ENCODE peak calls at places on chromosomes 16 and 17, in five cellular contexts. T, X, H, Q and I are unnamed samples.

GRCh38 chr16:55120408-55120807 is 189.7 kb downstream of the IRX5 start:
- DNase-seq in H (no peak), Q (no peak), T (no peak), X (no peak), I (no peak)

GRCh38 chr17:38922538-38923291 is 2.7 kb upstream of the LASP1NB start:
- DNase-seq in H (peak), T (peak), Q (peak), X (no peak), I (no peak)

GRCh38 chr16:88002211-88002610 is 51.0 kb downstream of the BANP start:
- DNase-seq in T (no peak), Q (no peak), H (no peak), X (no peak), I (no peak)

GRCh38 chr16:83717814-83718213 is 90.0 kb upstream of the HSBP1 start:
- DNase-seq in Q (no peak), H (peak), T (no peak), X (no peak), I (no peak)

GRCh38 chr16:54690710-54691109 is 240.0 kb upstream of the IRX5 start:
- DNase-seq in H (no peak), Q (no peak), X (no peak), T (no peak), I (no peak)

GRCh38 chr17:80991645-80992076 is at the start of gene CHMP6:
- DNase-seq in H (peak), T (peak), X (peak), Q (no peak), I (no peak)

GRCh38 chr17:38509008-38509771 is 80.9 kb downstream of the ARHGAP23 start:
- DNase-seq in H (peak), X (peak), T (peak), Q (peak), I (no peak)

GRCh38 chr16:82345318-82345717 is 175.3 kb upstream of the MPHOSPH6 start:
- DNase-seq in T (no peak), H (no peak), Q (no peak), X (no peak), I (no peak)

GRCh38 chr16:3198334-3199072 is 10.5 kb downstream of the OR1F1 start:
- DNase-seq in T (no peak), H (no peak), X (no peak), Q (no peak), I (no peak)

DNA sequence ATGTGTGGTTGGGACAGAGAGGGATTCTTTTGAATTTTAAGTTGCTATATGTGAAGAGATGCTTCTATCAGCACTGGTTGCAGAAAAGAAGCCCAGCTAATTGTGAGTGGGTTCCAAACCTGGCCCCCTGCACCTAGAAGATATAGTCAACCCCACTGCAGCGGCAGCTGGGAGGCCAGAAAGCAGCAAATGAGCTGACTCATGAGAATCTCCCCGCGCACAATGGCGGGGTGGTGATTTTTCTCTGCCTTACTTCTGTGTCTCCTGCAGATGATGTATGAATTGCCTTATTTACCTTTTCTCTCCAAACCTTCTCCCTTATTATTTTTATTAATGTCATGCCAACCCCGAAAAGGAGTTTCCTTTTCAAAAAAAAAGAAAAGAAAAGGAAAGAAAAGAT is 89.7 kb downstream of the MAF start:
- DNase-seq in X (no peak), H (no peak), Q (no peak), T (no peak), I (no peak)
- TF ChIP-seq CTCF in X (no peak), H (no peak), Q (no peak), T (no peak), I (no peak)

DNA sequence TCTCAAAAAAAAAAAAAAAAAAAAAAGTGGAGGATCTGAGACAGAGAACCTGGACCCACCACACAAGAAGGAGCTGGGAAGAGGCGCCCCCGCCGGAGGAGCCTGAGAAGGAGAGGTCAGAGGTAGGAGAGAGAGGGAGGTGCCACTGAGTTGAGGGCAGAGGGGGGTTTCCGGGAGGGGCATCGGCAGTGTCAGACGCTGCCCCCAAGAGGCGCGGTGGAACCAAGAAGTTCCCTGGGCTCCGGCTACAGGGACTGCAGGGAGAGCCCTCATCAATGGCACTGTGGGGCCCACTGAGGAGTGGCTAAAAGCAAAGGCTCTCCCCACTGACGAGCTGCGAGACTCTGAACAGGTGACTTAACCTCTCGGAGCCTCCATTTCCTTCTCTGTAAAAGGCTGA is 4.2 kb downstream of the CCDC42 start:
- DNase-seq in H (no peak), T (no peak), X (no peak), Q (no peak), I (no peak)
- TF ChIP-seq CTCF in H (no peak), T (no peak), X (no peak), Q (no peak), I (no peak)

GRCh38 chr16:66278604-66279262 is 87.8 kb upstream of the CDH5 start:
- DNase-seq in Q (no peak), H (no peak), X (no peak), T (no peak), I (no peak)
- TF ChIP-seq CTCF in Q (peak), H (no peak), X (no peak), T (no peak), I (no peak)

GRCh38 chr16:7646831-7647230 is 314.2 kb downstream of the RBFOX1 start:
- DNase-seq in X (no peak), H (no peak), T (no peak), Q (no peak), I (no peak)
- TF ChIP-seq CTCF in X (no peak), H (no peak), T (no peak), Q (no peak), I (no peak)

GRCh38 chr17:47844814-47845453 is 3.9 kb upstream of the SCRN2 start:
- DNase-seq in H (no peak), X (no peak), Q (no peak), T (no peak), I (no peak)
- TF ChIP-seq CTCF in H (peak), X (peak), Q (peak), T (no peak), I (peak)

DNA sequence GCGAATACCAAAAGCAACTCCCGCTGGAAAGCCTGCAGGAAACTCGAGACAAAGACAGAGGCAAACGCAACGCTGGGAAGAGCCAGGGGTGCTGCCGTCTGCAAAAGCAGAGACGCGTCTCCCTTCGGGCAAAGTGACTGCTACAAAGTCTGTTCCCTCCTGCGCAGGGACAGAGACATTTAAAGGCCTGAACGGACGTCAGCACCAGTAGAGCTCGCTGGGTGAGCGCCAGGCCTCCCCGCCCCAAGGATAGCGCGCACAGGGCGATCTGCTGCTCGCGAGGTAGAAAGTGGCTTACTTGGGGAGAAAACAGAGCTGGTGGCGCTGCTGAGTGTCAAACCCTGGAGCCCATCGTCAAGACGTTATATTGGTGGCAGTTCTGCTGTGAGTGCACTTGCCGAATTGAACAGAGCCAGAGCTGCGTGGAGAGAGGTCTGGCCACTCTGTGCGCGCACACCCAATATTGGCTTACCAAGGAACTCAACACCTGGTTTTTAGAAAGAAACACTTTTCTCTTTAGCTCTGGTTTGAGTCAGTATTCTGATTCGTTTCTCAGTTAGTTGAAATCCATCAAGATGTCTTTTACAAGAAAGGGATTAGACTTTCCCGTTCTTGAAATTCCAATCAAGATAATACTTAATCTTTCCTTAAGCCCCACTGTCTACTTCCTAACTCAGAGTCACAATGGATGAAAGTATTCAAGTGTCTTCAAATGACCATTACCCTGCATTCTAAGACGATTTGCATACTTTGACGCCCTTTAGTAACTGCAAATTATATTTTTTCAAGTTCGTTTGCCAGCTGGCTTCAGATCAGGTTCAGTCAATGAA is 190.1 kb downstream of the USP22 start:
- DNase-seq in H (peak), T (peak), X (no peak), Q (peak), I (no peak)
- TF ChIP-seq CTCF in H (no peak), T (no peak), X (no peak), Q (peak), I (no peak)

DNA sequence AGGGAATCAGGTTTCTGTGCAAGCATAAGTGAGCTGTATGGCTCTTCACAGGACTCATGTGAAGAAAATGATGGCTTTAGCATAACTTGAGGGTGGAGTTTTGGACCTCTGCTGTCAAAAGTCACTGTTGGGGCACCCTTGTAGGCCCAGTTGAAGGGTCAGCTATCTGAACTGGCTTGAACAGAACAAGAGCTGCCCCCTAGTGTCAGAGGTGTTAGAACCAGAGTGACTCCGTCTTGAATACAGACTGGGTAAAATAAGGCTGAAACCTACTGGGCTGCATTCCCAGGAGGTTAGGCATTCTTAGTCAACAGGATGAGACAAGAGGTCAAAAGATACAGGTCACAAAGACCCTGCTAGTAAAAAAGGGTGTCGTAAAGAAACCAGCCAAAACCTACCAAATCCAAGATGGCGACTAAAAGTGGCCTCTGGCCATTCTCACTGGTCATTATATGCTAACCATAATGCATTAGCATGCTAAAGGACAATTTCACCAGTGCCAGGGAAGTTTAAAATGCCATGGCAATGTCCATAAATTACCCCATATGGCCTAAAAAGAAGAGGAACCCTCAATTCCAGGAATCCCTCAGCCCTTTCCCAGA is 484.0 kb upstream of the ERCC4 start:
- DNase-seq in Q (no peak), H (no peak), X (no peak), T (no peak), I (no peak)
- TF ChIP-seq CTCF in Q (peak), H (no peak), X (no peak), T (no peak), I (no peak)

DNA sequence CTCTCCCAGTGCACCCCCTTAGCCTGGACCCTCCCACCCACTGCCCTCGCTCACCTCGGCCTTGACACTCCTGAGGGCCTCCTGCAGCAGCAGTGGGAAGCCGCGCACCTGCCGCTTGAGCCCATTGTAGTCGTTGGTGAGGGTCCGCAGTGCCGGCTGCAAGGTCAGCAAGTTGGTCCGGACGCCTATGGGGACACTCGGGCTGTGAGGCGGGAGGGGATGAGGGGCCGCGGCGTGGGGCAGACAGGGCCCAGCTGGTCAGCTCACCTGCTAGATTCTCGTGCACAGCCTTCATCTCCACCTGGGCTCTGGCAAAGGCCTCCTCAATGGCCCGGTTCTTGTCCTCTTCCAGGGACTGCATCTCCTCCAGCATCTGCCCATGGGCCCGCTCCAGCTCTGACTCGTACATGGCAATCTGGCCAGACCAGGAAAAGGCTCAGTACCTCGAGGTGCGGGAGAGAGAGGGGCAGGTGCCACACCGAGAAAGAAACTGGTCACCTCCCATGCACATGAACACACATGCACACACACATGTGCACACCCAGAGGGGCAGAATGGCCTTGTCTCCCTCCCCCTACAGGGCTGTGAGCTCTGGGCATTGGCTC is 32.6 kb downstream of the KIFC3 start:
- DNase-seq in Q (no peak), X (no peak), T (no peak), H (no peak), I (no peak)
- TF ChIP-seq CTCF in Q (no peak), X (no peak), T (no peak), H (no peak), I (no peak)

DNA sequence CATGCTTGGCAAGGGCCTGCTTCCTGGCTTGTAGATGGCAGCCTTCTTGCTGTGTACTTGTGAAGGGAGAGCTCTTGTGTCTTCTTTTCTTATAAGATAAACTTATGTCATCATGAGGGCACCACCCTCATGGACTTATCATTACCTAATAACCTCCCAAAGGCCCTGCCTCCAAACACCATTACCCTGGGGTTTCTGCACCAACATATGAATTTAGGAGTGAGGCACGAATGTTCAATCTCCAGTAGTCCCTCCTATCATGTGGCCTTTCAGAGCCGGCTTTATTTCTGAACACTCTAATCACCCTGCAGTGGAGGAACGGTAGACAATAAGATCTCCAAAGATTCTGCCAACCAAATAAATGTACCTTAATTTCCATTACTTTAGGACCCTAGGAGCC is 144.3 kb downstream of the ABCC12 start:
- DNase-seq in T (no peak), H (no peak), Q (no peak), X (no peak), I (no peak)
- TF ChIP-seq CTCF in T (no peak), H (no peak), Q (no peak), X (no peak), I (no peak)

GRCh38 chr17:49496866-49497146 is 1.7 kb downstream of the NGFR start:
- DNase-seq in X (no peak), H (no peak), T (no peak), Q (no peak), I (no peak)

GRCh38 chr17:49494399-49494798 is 694 bp upstream of the NGFR start:
- DNase-seq in X (no peak), T (no peak), H (no peak), Q (no peak), I (no peak)

GRCh38 chr17:49495842-49496182 is 719 bp downstream of the NGFR start:
- DNase-seq in X (no peak), H (no peak), T (no peak), Q (no peak), I (no peak)

GRCh38 chr17:49496183-49496865 is 1.2 kb downstream of the NGFR start:
- DNase-seq in X (peak), T (peak), Q (no peak), H (peak), I (no peak)

GRCh38 chr17:49494937-49495841 is at the start of gene NGFR:
- DNase-seq in T (no peak), X (peak), Q (no peak), H (no peak), I (no peak)
- TF ChIP-seq CTCF in T (no peak), X (peak), Q (no peak), H (no peak), I (no peak)